ENCODE peak calls at places on chromosomes 5 and 9, in eight cellular contexts. One of them, this sample, is unnamed.

GRCh38 chr9:23341346-23341745 is 484.7 kb downstream of the ELAVL2 start:
- DNase-seq in CD4-positive, alpha-beta memory T cell: no peak
- DNase-seq in A172: no peak
- DNase-seq in SW 1271: no peak
- DNase-seq in NCI-H446 treated with DMSO at 0.1 percent for 48 hours: peak; percentile 19
- DNase-seq in GM03348: no peak
- DNase-seq in neuronal stem cell: no peak
- DNase-seq in COR-L47: no peak
- DNase-seq in this sample: no peak

GRCh38 chr9:99778308-99778707 is 43.4 kb upstream of the NR4A3 start:
- DNase-seq in neuronal stem cell: no peak
- DNase-seq in GM03348: peak; percentile 67
- DNase-seq in SW 1271: peak; percentile 20
- DNase-seq in A172: peak; percentile 88
- DNase-seq in CD4-positive, alpha-beta memory T cell: no peak
- DNase-seq in COR-L47: no peak
- DNase-seq in NCI-H446 treated with DMSO at 0.1 percent for 48 hours: peak; percentile 50
- DNase-seq in this sample: no peak

GRCh38 chr5:12624776-12625560 is 720.7 kb upstream of the CTNND2 start:
- DNase-seq in GM03348: no peak
- DNase-seq in NCI-H446 treated with DMSO at 0.1 percent for 48 hours: no peak
- DNase-seq in CD4-positive, alpha-beta memory T cell: no peak
- DNase-seq in neuronal stem cell: no peak
- DNase-seq in A172: no peak
- DNase-seq in SW 1271: no peak
- DNase-seq in COR-L47: no peak
- DNase-seq in this sample: no peak

GRCh38 chr5:36442796-36443195 is 141.1 kb upstream of the RANBP3L start:
- DNase-seq in neuronal stem cell: no peak
- DNase-seq in COR-L47: no peak
- DNase-seq in GM03348: no peak
- DNase-seq in CD4-positive, alpha-beta memory T cell: no peak
- DNase-seq in SW 1271: no peak
- DNase-seq in A172: peak; percentile 59
- DNase-seq in NCI-H446 treated with DMSO at 0.1 percent for 48 hours: no peak
- DNase-seq in this sample: no peak

GRCh38 chr9:93673844-93674334 is 97.5 kb downstream of the PHF2 start:
- DNase-seq in SW 1271: no peak
- DNase-seq in COR-L47: no peak
- DNase-seq in GM03348: no peak
- DNase-seq in NCI-H446 treated with DMSO at 0.1 percent for 48 hours: no peak
- DNase-seq in A172: no peak
- DNase-seq in CD4-positive, alpha-beta memory T cell: no peak
- DNase-seq in neuronal stem cell: no peak
- DNase-seq in this sample: no peak

GRCh38 chr9:122446819-122447484 is 30.8 kb downstream of the OR1J1 start:
- DNase-seq in neuronal stem cell: no peak
- DNase-seq in GM03348: no peak
- DNase-seq in A172: no peak
- DNase-seq in COR-L47: no peak
- DNase-seq in SW 1271: no peak
- DNase-seq in NCI-H446 treated with DMSO at 0.1 percent for 48 hours: no peak
- DNase-seq in CD4-positive, alpha-beta memory T cell: no peak
- DNase-seq in this sample: no peak

GRCh38 chr5:153256-153655 is 38.0 kb upstream of the LRRC14B start:
- DNase-seq in CD4-positive, alpha-beta memory T cell: no peak
- DNase-seq in COR-L47: no peak
- DNase-seq in neuronal stem cell: no peak
- DNase-seq in A172: peak; percentile 13
- DNase-seq in GM03348: no peak
- DNase-seq in NCI-H446 treated with DMSO at 0.1 percent for 48 hours: no peak
- DNase-seq in SW 1271: no peak
- DNase-seq in this sample: no peak

GRCh38 chr5:80192507-80193241 is 63.2 kb downstream of the SERINC5 start:
- DNase-seq in neuronal stem cell: no peak
- DNase-seq in GM03348: peak; percentile 72
- DNase-seq in CD4-positive, alpha-beta memory T cell: no peak
- DNase-seq in NCI-H446 treated with DMSO at 0.1 percent for 48 hours: no peak
- DNase-seq in SW 1271: no peak
- DNase-seq in A172: peak; percentile 19
- DNase-seq in COR-L47: no peak
- DNase-seq in this sample: no peak

GRCh38 chr5:8585230-8586018 is 716.5 kb downstream of the MTRR start:
- DNase-seq in CD4-positive, alpha-beta memory T cell: no peak
- DNase-seq in A172: no peak
- DNase-seq in SW 1271: no peak
- DNase-seq in NCI-H446 treated with DMSO at 0.1 percent for 48 hours: no peak
- DNase-seq in neuronal stem cell: no peak
- DNase-seq in GM03348: no peak
- DNase-seq in COR-L47: no peak
- DNase-seq in this sample: no peak

This sample was measured in NCI-H146.